ENCODE peak calls at places on chromosome 7, in seven cellular contexts. W is IMR-90, N is H1, L is neuronal stem cell, Y is H9, V is mesendoderm, X is trophoblast cell. A is an unnamed sample.

GRCh38 chr7:44377134-44377463 is 51.7 kb upstream of the CAMK2B start:
- DNase-seq in W (no peak), N (peak; percentile 41), L (no peak), Y (peak; percentile 20), V (no peak), X (no peak), A (no peak)

GRCh38 chr7:143407296-143408246 is 1.1 kb downstream of the EPHA1 start:
- DNase-seq in W (no peak), N (no peak), L (no peak), Y (no peak), V (peak; percentile 71), X (no peak), A (no peak)

GRCh38 chr7:114941692-114942091 is 19.8 kb downstream of the MDFIC start:
- DNase-seq in W (no peak), N (no peak), L (no peak), Y (no peak), V (no peak), X (no peak), A (no peak)

GRCh38 chr7:57201895-57202210 is 69.6 kb upstream of the ZNF479 start:
- DNase-seq in W (no peak), N (no peak), L (no peak), Y (no peak), V (no peak), X (no peak), A (no peak)

GRCh38 chr7:111511845-111512244 is 50.4 kb downstream of the IMMP2L start:
- DNase-seq in W (peak; percentile 7), N (no peak), L (no peak), Y (no peak), V (no peak), X (no peak), A (no peak)

GRCh38 chr7:6691609-6692106 is 15.1 kb downstream of the ZNF12 start:
- DNase-seq in W (peak; percentile 30), N (no peak), L (no peak), Y (no peak), V (peak; percentile 68), X (no peak), A (peak; percentile 44)

GRCh38 chr7:144407266-144407931 is 3.9 kb upstream of the NOBOX start:
- DNase-seq in W (no peak), N (no peak), L (no peak), Y (no peak), V (no peak), X (no peak), A (no peak)

GRCh38 chr7:44461387-44461786 is 29.1 kb downstream of the NUDCD3 start:
- DNase-seq in W (peak; percentile 79), N (no peak), L (no peak), Y (no peak), V (peak; percentile 44), X (no peak), A (peak; percentile 60)

GRCh38 chr7:55185941-55186609 is 167.3 kb downstream of the EGFR start:
- DNase-seq in W (peak; percentile 96), N (peak; percentile 22), L (no peak), Y (no peak), V (peak; percentile 65), X (peak; percentile 94), A (peak; percentile 84)

GRCh38 chr7:43211276-43211675 is 98.8 kb downstream of the HECW1 start:
- DNase-seq in W (no peak), N (no peak), L (no peak), Y (no peak), V (peak; percentile 74), X (peak; percentile 83), A (no peak)

GRCh38 chr7:98085674-98086073 is 21.0 kb upstream of the LMTK2 start:
- DNase-seq in W (no peak), N (no peak), L (no peak), Y (no peak), V (no peak), X (no peak), A (no peak)

GRCh38 chr7:29623976-29624375 is 60.3 kb downstream of the PRR15 start:
- DNase-seq in W (no peak), N (no peak), L (no peak), Y (no peak), V (no peak), X (peak; percentile 97), A (no peak)

GRCh38 chr7:117424090-117424829 is 3.0 kb downstream of the ASZ1 start:
- DNase-seq in W (no peak), N (no peak), L (no peak), Y (no peak), V (no peak), X (no peak), A (no peak)

GRCh38 chr7:155815332-155816191 is 3.3 kb upstream of the SHH start:
- DNase-seq in W (peak; percentile 43), N (peak; percentile 96), L (no peak), Y (peak; percentile 82), V (peak; percentile 71), X (peak; percentile 82), A (peak; percentile 48)

GRCh38 chr7:127392566-127393369 is at the start of gene ZNF800:
- DNase-seq in W (peak; percentile 82), N (peak; percentile 80), L (peak; percentile 71), Y (peak; percentile 86), V (peak; percentile 88), X (peak; percentile 83), A (peak; percentile 86)

GRCh38 chr7:20442951-20443350 is 112.3 kb downstream of the ITGB8 start:
- DNase-seq in W (no peak), N (no peak), L (no peak), Y (no peak), V (no peak), X (no peak), A (no peak)

DNA sequence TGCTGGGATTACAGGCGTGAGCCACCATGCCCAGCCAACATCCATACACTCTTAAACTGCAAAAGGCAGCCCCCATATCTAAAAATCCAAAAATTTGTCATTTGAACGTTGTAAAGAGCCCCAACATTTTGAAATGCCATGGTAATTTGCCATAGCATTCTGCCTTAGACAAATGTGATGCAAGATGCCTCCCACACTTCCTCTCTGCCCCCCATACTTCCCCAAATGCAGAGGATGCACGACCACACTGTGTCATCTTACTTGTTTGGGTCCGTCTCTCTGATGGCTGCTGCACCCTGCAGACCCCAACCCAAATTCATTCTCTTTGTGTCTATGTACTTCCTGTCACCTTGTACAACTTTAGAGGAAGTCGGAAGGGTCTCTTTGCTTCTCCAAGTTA is 1125.6 kb upstream of the AUTS2 start:
- DNase-seq in W (no peak), N (no peak), L (no peak), Y (no peak), V (no peak), X (no peak), A (no peak)
- H4K8ac ChIP-seq in W (no peak overlapping the region), N (no peak overlapping the region), L (no peak overlapping the region), Y (no peak overlapping the region), V (no peak overlapping the region), X (no peak overlapping the region), A (no peak overlapping the region)

DNA sequence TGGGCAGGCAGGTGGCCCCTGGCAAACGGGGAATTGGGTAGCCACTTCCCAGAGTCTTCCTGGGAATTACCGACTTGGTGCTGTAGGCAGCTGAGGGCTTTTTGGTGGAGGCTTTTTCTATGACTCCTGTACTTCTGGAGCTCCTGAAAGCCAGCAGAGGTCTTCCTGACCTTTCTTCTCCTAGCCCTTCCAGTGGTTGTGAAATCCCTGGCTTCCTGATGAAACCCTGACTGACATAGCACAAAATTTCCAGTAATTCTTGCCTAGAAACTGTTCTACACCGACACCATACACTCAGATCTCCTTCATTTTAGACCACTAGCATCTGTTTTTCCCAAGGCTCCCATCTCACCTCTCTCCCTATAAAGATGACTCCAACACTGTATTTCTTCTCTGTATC is 120.2 kb downstream of the STRA8 start:
- DNase-seq in W (no peak), N (no peak), L (no peak), Y (no peak), V (no peak), X (peak; percentile 53), A (peak; percentile 2)
- H2BK120ac ChIP-seq in W (no peak overlapping the region), N (no peak overlapping the region), L (no peak overlapping the region), Y (no peak overlapping the region), V (no peak overlapping the region), X (no peak overlapping the region), A (no peak overlapping the region)

GRCh38 chr7:1254281-1255082 is 21.8 kb downstream of the UNCX start:
- DNase-seq in W (no peak), N (no peak), L (no peak), Y (no peak), V (no peak), X (no peak), A (no peak)
- H3K27me3 ChIP-seq in W (peaks cover 81% of the 10 kb centered on the region), N (peaks cover 7% of the 10 kb centered on the region), L (no peaks in the 10 kb centered on the region), Y (peaks cover 5% of the 10 kb centered on the region), V (peaks cover 6% of the 10 kb centered on the region), X (peaks cover 7% of the 10 kb centered on the region), A (peaks cover 75% of the 10 kb centered on the region)

GRCh38 chr7:133448012-133448411 is 195.1 kb downstream of the EXOC4 start:
- DNase-seq in W (no peak), N (no peak), L (no peak), Y (no peak), V (no peak), X (no peak), A (no peak)
- H4K8ac ChIP-seq in W (no peak overlapping the region), N (no peak overlapping the region), L (no peak overlapping the region), Y (no peak overlapping the region), V (no peak overlapping the region), X (no peak overlapping the region), A (no peak overlapping the region)

GRCh38 chr7:129857313-129857712 is 95.4 kb downstream of the UBE2H start:
- DNase-seq in W (no peak), N (no peak), L (no peak), Y (no peak), V (no peak), X (no peak), A (no peak)

GRCh38 chr7:129855935-129856717 is 96.6 kb downstream of the UBE2H start:
- DNase-seq in W (no peak), N (no peak), L (no peak), Y (no peak), V (no peak), X (no peak), A (no peak)

GRCh38 chr7:129858490-129858889 is 94.3 kb downstream of the UBE2H start:
- DNase-seq in W (no peak), N (no peak), L (no peak), Y (no peak), V (no peak), X (no peak), A (no peak)

GRCh38 chr7:129862672-129863071 is 90.1 kb downstream of the UBE2H start:
- DNase-seq in W (no peak), N (no peak), L (no peak), Y (no peak), V (peak; percentile 32), X (no peak), A (no peak)

GRCh38 chr7:129859188-129859587 is 93.6 kb downstream of the UBE2H start:
- DNase-seq in W (peak; percentile 15), N (no peak), L (no peak), Y (no peak), V (no peak), X (no peak), A (no peak)
- H2BK120ac ChIP-seq in W (no peak overlapping the region), N (no peak overlapping the region), L (no peak overlapping the region), Y (no peak overlapping the region), V (no peak overlapping the region), X (no peak overlapping the region), A (no peak overlapping the region)

A was measured in mesenchymal stem cell.